ENCODE peak calls at places on chromosomes 12 and 14, in four cellular contexts. A, Z, W and J are unnamed samples.

GRCh38 chr14:68380304-68380840 is 412.5 kb downstream of the ZFP36L1 start:
- DNase-seq in Z (no peak), W (no peak), A (no peak), J (no peak)

GRCh38 chr14:22634233-22634632 is 9.9 kb downstream of the OR6J1 start:
- DNase-seq in Z (no peak), A (no peak), W (no peak), J (no peak)

GRCh38 chr14:90580381-90581335 is 183.8 kb downstream of the CALM1 start:
- DNase-seq in A (no peak), W (no peak), Z (no peak), J (no peak)

GRCh38 chr12:78179346-78179745 is 348.7 kb downstream of the NAV3 start:
- DNase-seq in A (no peak), Z (no peak), W (no peak), J (no peak)

GRCh38 chr12:1840561-1840960 is 20.2 kb downstream of the LRTM2 start:
- DNase-seq in W (no peak), Z (no peak), A (no peak), J (no peak)

GRCh38 chr14:43754838-43755237 is 752.2 kb downstream of the FSCB start:
- DNase-seq in A (no peak), W (no peak), Z (no peak), J (no peak)

GRCh38 chr12:66240106-66240820 is 51.2 kb downstream of the IRAK3 start:
- DNase-seq in W (no peak), A (no peak), Z (no peak), J (no peak)

GRCh38 chr12:32548691-32549412 is 130.2 kb upstream of the DNM1L start:
- DNase-seq in W (peak; percentile 60), Z (no peak), A (no peak), J (peak; percentile 64)

GRCh38 chr14:99819514-99819913 is 26.3 kb downstream of the EML1 start:
- DNase-seq in Z (no peak), A (no peak), W (no peak), J (no peak)

GRCh38 chr12:75556306-75556899 is 45.0 kb upstream of the KRR1 start:
- DNase-seq in Z (no peak), A (no peak), W (no peak), J (peak; percentile 54)

GRCh38 chr12:60333461-60333860 is 737.6 kb downstream of the SLC16A7 start:
- DNase-seq in W (peak; percentile 43), Z (no peak), A (no peak), J (peak; percentile 2)

GRCh38 chr12:130634866-130635265 is 81.2 kb downstream of the RIMBP2 start:
- DNase-seq in A (no peak), W (no peak), Z (no peak), J (no peak)

DNA sequence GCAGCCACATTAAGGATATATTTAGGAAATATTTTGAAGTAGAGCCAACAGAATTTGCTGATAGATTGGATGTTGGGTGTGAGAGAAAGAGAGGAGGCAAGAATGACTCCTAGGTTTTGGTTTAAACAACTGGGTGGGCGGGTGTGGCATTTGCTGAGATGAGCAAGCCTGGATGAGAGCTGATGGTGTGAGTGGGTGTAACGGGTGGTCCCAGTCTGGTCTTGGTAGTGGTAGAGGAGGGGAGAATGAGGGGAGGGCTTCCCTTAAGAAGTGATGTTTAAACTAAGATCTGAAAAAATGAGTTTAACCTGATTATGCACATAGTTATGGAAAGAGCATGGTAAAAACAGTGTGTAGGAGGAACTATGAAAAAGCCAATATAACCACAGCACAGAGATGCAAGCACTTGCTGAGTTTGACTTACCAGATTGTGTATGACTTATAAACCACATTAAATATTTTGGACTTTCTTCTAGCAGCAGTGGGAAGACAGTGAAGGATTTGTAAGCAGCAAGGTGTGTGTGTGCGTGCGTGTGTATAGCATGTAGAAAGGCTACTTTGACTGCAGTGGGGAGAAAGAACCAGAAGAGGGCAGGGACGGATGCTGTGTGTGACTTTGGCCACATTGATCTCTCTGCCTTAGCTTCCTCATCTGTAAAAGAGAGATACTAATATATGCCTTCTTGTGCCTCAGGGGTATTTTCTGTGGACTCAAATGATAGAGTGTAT is 139.7 kb downstream of the PRIMA1 start:
- DNase-seq in Z (no peak), A (peak; percentile 29), W (no peak), J (peak; percentile 48)
- TF ChIP-seq CTCF in Z (peak; percentile 60), A (no peak), W (no peak), J (peak; percentile 22)

GRCh38 chr12:98227162-98227561 is 288.2 kb upstream of the TMPO start:
- DNase-seq in Z (no peak), A (no peak), W (peak; percentile 6), J (peak; percentile 29)
- TF ChIP-seq CTCF in Z (peak; percentile 45), A (no peak), W (peak; percentile 24), J (no peak)

DNA sequence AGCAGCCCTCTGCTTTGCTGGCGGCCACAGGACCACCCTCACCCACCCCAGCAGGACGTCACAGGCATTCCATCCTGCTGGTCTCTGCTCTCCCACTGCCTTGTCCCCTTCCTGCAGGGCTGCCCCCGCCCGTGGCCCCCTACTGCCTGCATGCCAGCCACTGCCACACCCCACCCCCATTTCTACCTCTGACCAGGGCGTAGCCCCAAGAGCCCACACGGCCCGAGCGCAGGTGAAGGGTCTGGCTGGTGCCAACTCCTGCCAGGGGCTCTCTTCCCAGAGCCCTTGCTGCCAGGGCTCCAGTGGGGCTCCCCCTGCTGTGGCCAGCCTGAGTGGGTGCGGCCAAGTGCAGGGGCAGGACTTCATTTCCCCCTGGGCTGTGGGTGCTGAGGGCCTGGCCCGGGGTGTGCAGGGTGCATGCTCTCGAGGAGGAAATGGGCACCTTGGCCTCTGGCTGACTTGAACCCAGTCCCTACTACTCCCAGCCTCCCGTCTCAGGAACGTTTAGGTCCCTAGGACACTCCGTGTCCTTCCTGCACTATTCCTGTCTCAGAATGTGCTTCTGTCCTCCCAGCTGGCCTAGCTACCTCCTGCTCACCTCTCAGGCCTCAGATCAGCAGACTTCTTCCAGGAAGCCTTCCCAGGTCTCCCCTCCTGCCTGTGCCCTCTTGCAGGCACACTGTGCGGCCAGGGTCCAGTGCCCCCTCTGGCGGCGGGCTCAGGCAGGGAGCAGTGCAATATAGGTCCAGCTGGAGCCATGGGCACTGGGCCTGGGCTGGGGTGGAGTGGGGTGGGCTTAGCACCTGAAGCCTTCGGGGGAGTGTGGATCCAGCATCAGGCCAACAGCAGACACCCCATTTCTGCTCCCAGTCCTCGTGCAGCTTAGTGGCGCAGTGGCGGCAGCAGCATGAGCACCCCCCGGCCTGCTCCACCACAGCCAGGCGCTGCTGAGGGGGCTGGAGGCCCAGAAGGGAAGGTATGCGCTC is 1.4 kb downstream of the LBHD2 start:
- DNase-seq in W (no peak), Z (no peak), A (peak; percentile 39), J (no peak)
- TF ChIP-seq CTCF in W (peak; percentile 22), Z (no peak), A (no peak), J (no peak)

GRCh38 chr14:74084277-74085046 is at the start of the genes ALDH6A1 and LIN52:
- DNase-seq in Z (peak; percentile 99), A (peak; percentile 99), W (peak; percentile 100), J (peak; percentile 100)
- TF ChIP-seq CTCF in Z (no peak), A (no peak), W (no peak), J (no peak)

DNA sequence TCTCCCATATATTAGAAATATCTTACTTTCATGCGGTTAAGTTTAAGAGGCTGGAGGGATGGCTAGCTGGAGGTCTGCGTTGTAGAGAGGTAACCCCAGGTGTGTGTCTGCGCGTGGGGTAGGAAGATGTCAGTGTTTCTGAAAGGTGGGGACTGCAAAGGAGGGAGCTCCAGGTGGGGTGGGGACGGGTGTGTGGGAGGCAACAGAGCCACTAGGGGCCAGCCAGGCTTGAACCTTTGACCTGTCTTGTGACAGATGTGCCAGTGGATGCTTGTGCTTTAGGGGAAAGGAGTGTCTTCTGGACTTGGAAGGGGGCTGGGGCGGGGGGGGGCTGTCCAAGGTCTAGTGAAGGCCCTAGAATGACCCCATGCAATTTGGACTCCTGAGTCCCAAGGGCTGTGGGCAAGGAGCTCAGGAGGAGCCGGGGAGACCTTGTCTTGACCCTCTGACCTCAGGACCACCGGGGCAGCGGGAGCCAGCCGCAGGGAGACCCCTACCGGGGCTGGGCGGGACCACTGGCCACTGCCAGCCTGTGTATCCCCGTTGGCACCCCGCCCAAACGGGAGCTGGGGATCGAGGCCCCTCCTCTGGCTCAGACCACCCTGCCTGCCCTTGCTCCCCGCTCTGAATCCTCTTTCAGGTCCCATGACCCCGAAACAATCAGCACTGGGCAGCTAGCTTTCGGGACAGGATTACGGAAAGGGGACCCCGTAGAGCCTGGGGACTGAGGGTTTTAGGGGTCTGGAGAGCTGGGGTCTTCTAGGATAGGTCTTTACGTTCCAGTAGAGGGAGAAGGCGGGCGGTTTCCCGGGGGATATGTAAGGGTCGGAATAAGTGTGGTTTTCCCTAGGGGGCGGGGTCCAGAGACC is 1.1 kb downstream of the GLI1 start:
- DNase-seq in W (no peak), A (no peak), Z (peak; percentile 54), J (no peak)
- TF ChIP-seq CTCF in W (no peak), A (no peak), Z (no peak), J (no peak)

GRCh38 chr12:94603434-94604068 is 46.8 kb downstream of the TMCC3 start:
- DNase-seq in A (peak; percentile 83), W (peak; percentile 22), Z (no peak), J (peak; percentile 59)
- TF ChIP-seq CTCF in A (peak; percentile 89), W (peak; percentile 81), Z (peak; percentile 64), J (peak; percentile 81)